ENCODE peak calls at places on chromosomes 12 and 14, in six cellular contexts. A is stimulated activated CD4-positive, alpha-beta T cell treated with anti-CD3 and anti-CD28 coated beads, Interleukin-12 subunit alpha, Interleukin-12 subunit beta, amount 100 ng/mL, for 48 hours; L is left ventricle myocardium inferior; S is epithelial cell of esophagus; T is activated T-cell treated with anti-CD3 and anti-CD28 coated beads for 1 hour; P is anterior cingulate cortex. H is an unnamed sample.

GRCh38 chr12:91617830-91618229 is 435.2 kb upstream of the DCN start:
- DNase-seq in A (no peak), L (no peak), S (peak), T (no peak), P (no peak), H (peak)

GRCh38 chr14:99571303-99571986 is 32.6 kb downstream of the CCDC85C start:
- DNase-seq in A (no peak), L (no peak), S (no peak), T (no peak), P (no peak), H (no peak)

GRCh38 chr12:64900540-64900939 is 76.1 kb downstream of the TBC1D30 start:
- DNase-seq in A (no peak), L (no peak), S (peak), T (no peak), P (no peak), H (peak)

GRCh38 chr12:56271031-56271430 is 4.3 kb downstream of the COQ10A start:
- DNase-seq in A (no peak), L (no peak), S (peak), T (no peak), P (no peak), H (peak)

GRCh38 chr12:120826335-120826734 is 77.8 kb downstream of the SPPL3 start:
- DNase-seq in A (no peak), L (no peak), S (no peak), T (no peak), P (no peak), H (no peak)

GRCh38 chr14:75252254-75252837 is 26.3 kb upstream of the FOS start:
- DNase-seq in A (no peak), L (no peak), S (peak), T (no peak), P (no peak), H (peak)

GRCh38 chr12:122048156-122048555 is 26.5 kb downstream of the BCL7A start:
- DNase-seq in A (no peak), L (no peak), S (no peak), T (no peak), P (no peak), H (no peak)

GRCh38 chr12:31265722-31266121 is 60.2 kb downstream of the SINHCAF start:
- DNase-seq in A (no peak), L (no peak), S (no peak), T (no peak), P (no peak), H (no peak)

H was measured in mammary epithelial cell.